ENCODE peak calls at places on chromosomes 6 and 20, in eight cellular contexts. L, I, R, S, V, P, W and X are unnamed samples.

GRCh38 chr20:37502654-37503053 is 18.4 kb upstream of the NNAT start:
- DNase-seq in P (no peak), W (no peak), I (no peak), S (no peak), V (no peak), R (no peak), L (no peak), X (no peak)

GRCh38 chr6:169415179-169415578 is 161.5 kb upstream of the THBS2 start:
- DNase-seq in S (no peak), V (no peak), R (peak), W (no peak), L (no peak), P (no peak), I (no peak), X (no peak)

GRCh38 chr6:8014947-8015346 is 49.2 kb downstream of the BLOC1S5 start:
- DNase-seq in W (no peak), L (no peak), I (no peak), V (no peak), P (no peak), R (peak), S (no peak), X (no peak)

GRCh38 chr6:74248966-74249365 is 553.0 kb downstream of the CD109 start:
- DNase-seq in R (peak), S (no peak), W (no peak), V (no peak), L (no peak), P (no peak), I (no peak), X (no peak)

GRCh38 chr6:106556368-106556960 is 72.8 kb downstream of the RTN4IP1 start:
- DNase-seq in V (no peak), S (no peak), P (no peak), L (no peak), I (peak), W (no peak), R (peak), X (no peak)

GRCh38 chr6:32840604-32841246 is 2.2 kb upstream of the TAP2 start:
- DNase-seq in S (no peak), P (no peak), I (no peak), V (peak), L (no peak), W (no peak), R (no peak), X (no peak)

GRCh38 chr6:158031445-158032353 is 50.0 kb downstream of the SYNJ2 start:
- DNase-seq in W (no peak), V (peak), P (peak), R (peak), S (peak), I (peak), L (peak), X (peak)

GRCh38 chr6:135072753-135073152 is 18.1 kb upstream of the HBS1L start:
- DNase-seq in V (no peak), I (no peak), L (no peak), P (no peak), W (no peak), R (no peak), S (no peak), X (no peak)

GRCh38 chr6:3412779-3413500 is 43.9 kb downstream of the SLC22A23 start:
- DNase-seq in R (no peak), W (no peak), V (no peak), I (no peak), L (no peak), S (no peak), P (no peak), X (no peak)